ENCODE peak calls at places on chromosomes 6 and 20, in five cellular contexts. One of them, this sample, is unnamed.

GRCh38 chr6:151034825-151035781 is 169.6 kb downstream of the MTHFD1L start:
- DNase-seq in skeletal muscle cell: no peak
- DNase-seq in BE2C: no peak
- DNase-seq in mucosa of descending colon: no peak
- DNase-seq in GM06990: no peak
- DNase-seq in this sample: peak

GRCh38 chr20:62554214-62554897 is 78.6 kb upstream of the GATA5 start:
- DNase-seq in skeletal muscle cell: no peak
- DNase-seq in BE2C: no peak
- DNase-seq in mucosa of descending colon: no peak
- DNase-seq in GM06990: no peak
- DNase-seq in this sample: no peak

GRCh38 chr6:166567107-166567506 is 19.4 kb downstream of the RAMACL start:
- DNase-seq in skeletal muscle cell: peak
- DNase-seq in BE2C: no peak
- DNase-seq in mucosa of descending colon: no peak
- DNase-seq in GM06990: no peak
- DNase-seq in this sample: no peak

GRCh38 chr6:152185158-152185574 is 377.7 kb downstream of the ESR1 start:
- DNase-seq in skeletal muscle cell: no peak
- DNase-seq in BE2C: no peak
- DNase-seq in mucosa of descending colon: no peak
- DNase-seq in GM06990: peak
- DNase-seq in this sample: no peak

GRCh38 chr6:145380186-145380585 is 355.1 kb downstream of the EPM2A start:
- DNase-seq in skeletal muscle cell: no peak
- DNase-seq in BE2C: no peak
- DNase-seq in mucosa of descending colon: no peak
- DNase-seq in GM06990: no peak
- DNase-seq in this sample: no peak

GRCh38 chr20:13212750-13213149 is 8.3 kb upstream of the ISM1 start:
- DNase-seq in skeletal muscle cell: no peak
- DNase-seq in BE2C: no peak
- DNase-seq in mucosa of descending colon: no peak
- DNase-seq in GM06990: no peak
- DNase-seq in this sample: no peak

GRCh38 chr20:24690408-24690807 is 221.0 kb downstream of the SYNDIG1 start:
- DNase-seq in skeletal muscle cell: no peak
- DNase-seq in BE2C: no peak
- DNase-seq in mucosa of descending colon: no peak
- DNase-seq in GM06990: no peak
- DNase-seq in this sample: no peak

GRCh38 chr6:56573624-56574023 is 69.1 kb downstream of the DST start:
- DNase-seq in skeletal muscle cell: no peak
- DNase-seq in BE2C: no peak
- DNase-seq in mucosa of descending colon: no peak
- DNase-seq in GM06990: no peak
- DNase-seq in this sample: no peak

GRCh38 chr6:26141378-26141901 is 54.2 kb downstream of the HFE start:
- DNase-seq in skeletal muscle cell: no peak
- DNase-seq in BE2C: no peak
- DNase-seq in mucosa of descending colon: no peak
- DNase-seq in GM06990: no peak
- DNase-seq in this sample: no peak

GRCh38 chr6:13194852-13195251 is 133.5 kb downstream of the TBC1D7 start:
- DNase-seq in skeletal muscle cell: peak
- DNase-seq in BE2C: peak
- DNase-seq in mucosa of descending colon: peak
- DNase-seq in GM06990: peak
- DNase-seq in this sample: peak

GRCh38 chr6:113147544-113147943 is 709.6 kb upstream of the MARCKS start:
- DNase-seq in skeletal muscle cell: peak
- DNase-seq in BE2C: no peak
- DNase-seq in mucosa of descending colon: no peak
- DNase-seq in GM06990: peak
- DNase-seq in this sample: no peak

GRCh38 chr6:168086616-168087015 is 7.6 kb upstream of the FRMD1 start:
- DNase-seq in skeletal muscle cell: no peak
- DNase-seq in BE2C: no peak
- DNase-seq in mucosa of descending colon: peak
- DNase-seq in GM06990: no peak
- DNase-seq in this sample: no peak

GRCh38 chr6:39821739-39822532 is 29.8 kb downstream of the DAAM2 start:
- DNase-seq in skeletal muscle cell: no peak
- DNase-seq in BE2C: no peak
- DNase-seq in mucosa of descending colon: no peak
- DNase-seq in GM06990: no peak
- DNase-seq in this sample: no peak
- H3K4me3 ChIP-seq in skeletal muscle cell: peak
- H3K4me3 ChIP-seq in BE2C: no peak
- H3K4me3 ChIP-seq in mucosa of descending colon: no peak
- H3K4me3 ChIP-seq in GM06990: no peak
- H3K4me3 ChIP-seq in this sample: no peak

GRCh38 chr6:138528137-138528536 is 28.8 kb upstream of the NHSL1 start:
- DNase-seq in skeletal muscle cell: no peak
- DNase-seq in BE2C: no peak
- DNase-seq in mucosa of descending colon: no peak
- DNase-seq in GM06990: no peak
- DNase-seq in this sample: no peak
- H3K4me3 ChIP-seq in skeletal muscle cell: no peak
- H3K4me3 ChIP-seq in BE2C: no peak
- H3K4me3 ChIP-seq in mucosa of descending colon: no peak
- H3K4me3 ChIP-seq in GM06990: no peak
- H3K4me3 ChIP-seq in this sample: no peak

GRCh38 chr20:19739351-19739750 is 18.7 kb upstream of the RIN2 start:
- DNase-seq in skeletal muscle cell: no peak
- DNase-seq in BE2C: no peak
- DNase-seq in mucosa of descending colon: peak
- DNase-seq in GM06990: no peak
- DNase-seq in this sample: no peak

GRCh38 chr20:19734811-19735210 is 23.2 kb upstream of the RIN2 start:
- DNase-seq in skeletal muscle cell: no peak
- DNase-seq in BE2C: no peak
- DNase-seq in mucosa of descending colon: no peak
- DNase-seq in GM06990: no peak
- DNase-seq in this sample: no peak

GRCh38 chr20:19738936-19739335 is 19.1 kb upstream of the RIN2 start:
- DNase-seq in skeletal muscle cell: no peak
- DNase-seq in BE2C: no peak
- DNase-seq in mucosa of descending colon: no peak
- DNase-seq in GM06990: no peak
- DNase-seq in this sample: no peak

GRCh38 chr20:19737025-19737424 is 21.0 kb upstream of the RIN2 start:
- DNase-seq in skeletal muscle cell: peak
- DNase-seq in BE2C: no peak
- DNase-seq in mucosa of descending colon: no peak
- DNase-seq in GM06990: no peak
- DNase-seq in this sample: no peak

DNA sequence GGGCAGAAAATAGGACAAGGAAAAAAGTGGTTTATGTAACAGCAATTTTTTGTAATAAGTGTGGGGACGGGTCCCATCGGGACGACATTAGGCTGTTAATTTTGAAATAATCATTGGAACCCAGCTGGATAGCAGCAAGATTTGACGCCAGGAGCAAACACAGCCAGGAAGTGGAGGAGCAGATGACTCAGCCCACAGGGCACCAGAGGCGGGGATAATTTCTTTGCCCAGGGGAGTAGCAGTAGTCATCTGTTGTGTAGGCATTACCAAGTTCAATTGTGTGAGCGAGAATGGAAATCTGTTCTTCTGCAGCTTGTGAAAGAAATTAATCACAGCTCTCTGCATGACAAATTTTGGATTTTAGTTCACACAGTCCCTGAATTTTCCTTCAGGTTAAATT is 22.6 kb upstream of the RIN2 start:
- DNase-seq in skeletal muscle cell: peak
- DNase-seq in BE2C: peak
- DNase-seq in mucosa of descending colon: peak
- DNase-seq in GM06990: no peak
- DNase-seq in this sample: peak
- H3K4me3 ChIP-seq in skeletal muscle cell: no peak
- H3K4me3 ChIP-seq in BE2C: no peak
- H3K4me3 ChIP-seq in mucosa of descending colon: no peak
- H3K4me3 ChIP-seq in GM06990: no peak
- H3K4me3 ChIP-seq in this sample: no peak

GRCh38 chr6:120938876-120939231 is 395.4 kb downstream of the TBC1D32 start:
- DNase-seq in skeletal muscle cell: no peak
- DNase-seq in BE2C: no peak
- DNase-seq in mucosa of descending colon: no peak
- DNase-seq in GM06990: peak
- DNase-seq in this sample: no peak
- H3K4me3 ChIP-seq in skeletal muscle cell: no peak
- H3K4me3 ChIP-seq in BE2C: no peak
- H3K4me3 ChIP-seq in mucosa of descending colon: no peak
- H3K4me3 ChIP-seq in GM06990: no peak
- H3K4me3 ChIP-seq in this sample: no peak

DNA sequence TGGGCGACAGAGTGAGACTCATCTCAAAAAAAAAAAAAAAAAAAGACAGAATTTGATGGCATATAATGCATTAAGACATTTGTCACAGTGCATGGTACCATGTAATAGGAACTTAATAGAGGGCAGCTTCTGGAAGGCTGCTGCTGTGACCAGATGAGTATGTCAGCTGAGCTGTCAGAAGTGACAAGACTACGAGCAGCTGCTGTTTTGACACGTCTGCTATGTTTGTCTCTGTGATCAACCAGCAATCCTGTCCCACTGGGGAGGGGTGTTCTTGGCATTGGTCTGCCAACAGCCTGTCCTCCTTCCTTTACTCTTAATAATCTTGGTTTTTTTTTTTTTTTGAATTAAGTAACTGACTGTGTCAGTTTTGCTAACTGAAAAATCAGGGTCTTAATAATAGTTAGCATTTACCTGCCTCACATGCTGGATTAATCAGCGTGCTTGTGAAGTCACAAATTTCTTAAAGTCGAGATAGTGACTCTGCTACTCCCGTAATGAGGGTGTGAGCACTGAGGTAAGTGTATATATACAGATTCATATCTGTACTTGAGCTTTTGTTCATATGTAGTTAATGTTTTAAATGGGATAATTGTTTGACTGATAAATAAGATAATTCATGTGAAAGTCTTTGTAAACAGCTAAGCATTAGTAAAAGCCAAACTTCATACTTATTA is 152.4 kb downstream of the BMP2 start:
- DNase-seq in skeletal muscle cell: no peak
- DNase-seq in BE2C: no peak
- DNase-seq in mucosa of descending colon: no peak
- DNase-seq in GM06990: no peak
- DNase-seq in this sample: no peak
- H3K4me3 ChIP-seq in skeletal muscle cell: no peak
- H3K4me3 ChIP-seq in BE2C: no peak
- H3K4me3 ChIP-seq in mucosa of descending colon: no peak
- H3K4me3 ChIP-seq in GM06990: no peak
- H3K4me3 ChIP-seq in this sample: no peak

GRCh38 chr20:3712279-3712873 is at the start of gene SIGLEC1:
- DNase-seq in skeletal muscle cell: no peak
- DNase-seq in BE2C: no peak
- DNase-seq in mucosa of descending colon: peak
- DNase-seq in GM06990: no peak
- DNase-seq in this sample: no peak
- H3K4me3 ChIP-seq in skeletal muscle cell: no peak
- H3K4me3 ChIP-seq in BE2C: no peak
- H3K4me3 ChIP-seq in mucosa of descending colon: no peak
- H3K4me3 ChIP-seq in GM06990: no peak
- H3K4me3 ChIP-seq in this sample: no peak

GRCh38 chr6:8322659-8323058 is 112.7 kb downstream of the SLC35B3 start:
- DNase-seq in skeletal muscle cell: no peak
- DNase-seq in BE2C: no peak
- DNase-seq in mucosa of descending colon: no peak
- DNase-seq in GM06990: no peak
- DNase-seq in this sample: no peak
- H3K4me3 ChIP-seq in skeletal muscle cell: no peak
- H3K4me3 ChIP-seq in BE2C: no peak
- H3K4me3 ChIP-seq in mucosa of descending colon: no peak
- H3K4me3 ChIP-seq in GM06990: no peak
- H3K4me3 ChIP-seq in this sample: no peak

DNA sequence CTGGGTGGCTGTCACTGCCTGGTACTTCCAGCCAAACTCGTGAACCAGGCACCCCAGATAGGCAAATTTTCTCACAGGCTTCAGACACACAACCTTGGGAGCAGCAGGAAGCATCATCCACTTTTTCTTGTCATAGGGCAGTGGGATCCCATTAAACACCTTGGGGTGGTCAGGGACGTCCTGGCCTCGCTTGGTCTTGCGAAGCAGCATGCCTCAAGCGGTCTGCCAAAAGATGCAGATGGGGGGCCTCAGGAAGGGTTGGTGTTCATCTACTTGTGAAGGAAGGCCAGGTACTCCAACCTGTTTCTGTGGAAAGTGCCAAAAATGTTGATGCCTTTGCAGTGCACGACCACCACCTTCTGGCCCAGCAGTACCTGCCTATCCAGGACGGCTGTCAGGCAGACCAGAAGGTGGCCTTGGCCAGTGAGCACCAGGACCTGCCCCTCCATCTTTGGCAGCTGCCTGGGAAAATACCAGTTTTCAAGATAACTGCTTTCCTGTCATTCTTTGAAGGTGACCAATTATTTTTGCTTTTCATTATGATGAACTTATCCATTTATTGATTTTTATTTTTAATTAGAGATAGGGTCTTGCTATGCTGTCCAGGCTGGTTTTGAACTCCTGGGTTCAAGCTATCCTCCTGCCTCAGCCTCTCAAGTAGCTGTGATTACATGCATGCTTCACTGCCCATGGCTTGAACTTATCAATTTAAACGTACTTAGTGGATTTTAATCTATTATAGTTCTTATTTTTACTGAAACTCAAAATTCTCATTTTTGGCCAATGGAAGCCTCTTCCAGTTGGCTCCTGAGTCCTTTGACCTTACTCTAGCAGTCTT is 80.1 kb downstream of the MAN1A1 start:
- DNase-seq in skeletal muscle cell: no peak
- DNase-seq in BE2C: no peak
- DNase-seq in mucosa of descending colon: no peak
- DNase-seq in GM06990: no peak
- DNase-seq in this sample: no peak
- H3K4me3 ChIP-seq in skeletal muscle cell: no peak
- H3K4me3 ChIP-seq in BE2C: no peak
- H3K4me3 ChIP-seq in mucosa of descending colon: no peak
- H3K4me3 ChIP-seq in GM06990: no peak
- H3K4me3 ChIP-seq in this sample: no peak

GRCh38 chr6:158655569-158656450 is 6.0 kb downstream of the SYTL3 start:
- DNase-seq in skeletal muscle cell: no peak
- DNase-seq in BE2C: no peak
- DNase-seq in mucosa of descending colon: no peak
- DNase-seq in GM06990: no peak
- DNase-seq in this sample: no peak
- H3K4me3 ChIP-seq in skeletal muscle cell: no peak
- H3K4me3 ChIP-seq in BE2C: no peak
- H3K4me3 ChIP-seq in mucosa of descending colon: no peak
- H3K4me3 ChIP-seq in GM06990: no peak
- H3K4me3 ChIP-seq in this sample: no peak

This sample was measured in prostate gland.